ENCODE peak calls at places on chromosome 18, in seven cellular contexts. G, K, R, X, E, H and O are unnamed samples.

GRCh38 chr18:58057291-58057965 is 13.4 kb downstream of the NEDD4L start:
- DNase-seq in E (no peak), X (no peak), R (no peak), H (no peak), G (no peak), K (no peak), O (no peak)

GRCh38 chr18:5455644-5456043 is 88.2 kb downstream of the EPB41L3 start:
- DNase-seq in X (no peak), K (peak; percentile 96), G (no peak), H (no peak), R (no peak), E (no peak), O (no peak)

GRCh38 chr18:52541056-52541455 is 201.1 kb downstream of the DCC start:
- DNase-seq in X (no peak), E (no peak), H (no peak), G (no peak), R (no peak), K (no peak), O (no peak)

GRCh38 chr18:39455300-39455699 is 1889.7 kb upstream of the CELF4 start:
- DNase-seq in K (peak; percentile 66), H (no peak), R (no peak), E (no peak), X (no peak), G (peak; percentile 55), O (peak; percentile 62)

GRCh38 chr18:12031836-12032235 is 50.5 kb downstream of the IMPA2 start:
- DNase-seq in H (peak; percentile 92), R (no peak), X (no peak), G (no peak), E (peak; percentile 90), K (peak; percentile 79), O (no peak)

GRCh38 chr18:75472391-75472790 is 44.9 kb upstream of the SMIM21 start:
- DNase-seq in R (no peak), G (no peak), K (no peak), H (no peak), E (no peak), X (no peak), O (no peak)

GRCh38 chr18:39675358-39675757 is 2109.8 kb upstream of the CELF4 start:
- DNase-seq in K (peak; percentile 59), E (no peak), H (no peak), G (no peak), X (no peak), R (no peak), O (no peak)

GRCh38 chr18:58177886-58178470 is 134.0 kb downstream of the NEDD4L start:
- DNase-seq in X (no peak), H (no peak), E (no peak), K (no peak), G (no peak), R (no peak), O (no peak)

GRCh38 chr18:25230658-25231326 is 121.2 kb downstream of the ZNF521 start:
- DNase-seq in R (no peak), G (no peak), K (peak; percentile 90), E (peak; percentile 82), X (peak; percentile 45), H (peak; percentile 93), O (no peak)

GRCh38 chr18:80191264-80191663 is 56.0 kb downstream of the PARD6G start:
- DNase-seq in R (no peak), E (no peak), H (no peak), G (no peak), X (peak; percentile 19), K (no peak), O (no peak)

GRCh38 chr18:59232309-59233016 is 12.5 kb downstream of the GRP start:
- DNase-seq in H (no peak), R (peak; percentile 80), X (peak; percentile 79), K (no peak), E (no peak), G (peak; percentile 53), O (no peak)

GRCh38 chr18:40035951-40036350 is 1919.1 kb upstream of the PIK3C3 start:
- DNase-seq in H (no peak), X (no peak), K (no peak), E (no peak), R (no peak), G (no peak), O (no peak)

GRCh38 chr18:39655341-39655740 is 2089.7 kb upstream of the CELF4 start:
- DNase-seq in G (peak; percentile 48), H (no peak), X (no peak), R (no peak), E (no peak), K (no peak), O (no peak)

GRCh38 chr18:55763298-55763697 is 175.3 kb upstream of the TCF4 start:
- DNase-seq in R (no peak), K (peak; percentile 85), X (no peak), G (peak; percentile 74), E (no peak), H (no peak), O (no peak)

GRCh38 chr18:58078889-58079573 is 35.0 kb downstream of the NEDD4L start:
- DNase-seq in G (no peak), K (no peak), X (no peak), E (no peak), H (no peak), R (no peak), O (no peak)

GRCh38 chr18:80046011-80046410 is 11.8 kb downstream of the RBFA start:
- DNase-seq in K (no peak), X (no peak), R (no peak), H (no peak), G (no peak), E (no peak), O (no peak)

GRCh38 chr18:21264651-21265050 is 22.6 kb downstream of the GREB1L start:
- DNase-seq in H (no peak), X (no peak), E (no peak), K (no peak), G (no peak), R (peak; percentile 60), O (no peak)

GRCh38 chr18:62768172-62768943 is 53.0 kb downstream of the PHLPP1 start:
- DNase-seq in X (no peak), H (no peak), G (no peak), K (no peak), E (no peak), R (no peak), O (no peak)

GRCh38 chr18:25834061-25834460 is 256.4 kb downstream of the SS18 start:
- DNase-seq in E (no peak), K (no peak), H (no peak), X (no peak), R (no peak), G (no peak), O (no peak)

GRCh38 chr18:62033207-62033606 is 140.4 kb upstream of the RNF152 start:
- DNase-seq in G (no peak), K (no peak), E (no peak), R (no peak), H (no peak), X (no peak), O (no peak)

GRCh38 chr18:6752200-6752873 is 22.8 kb downstream of the ARHGAP28 start:
- DNase-seq in K (peak; percentile 86), G (no peak), X (peak; percentile 92), H (no peak), E (no peak), R (peak; percentile 95), O (no peak)

GRCh38 chr18:59233017-59233410 is 13.1 kb downstream of the GRP start:
- DNase-seq in G (peak; percentile 63), H (no peak), X (no peak), K (no peak), E (no peak), R (no peak), O (no peak)

GRCh38 chr18:69109686-69110085 is 291.0 kb upstream of the DOK6 start:
- DNase-seq in R (no peak), K (peak; percentile 0), X (no peak), H (no peak), E (no peak), G (no peak), O (no peak)

GRCh38 chr18:23528580-23529472 is 25.5 kb downstream of the RMC1 start:
- DNase-seq in K (peak; percentile 26), G (no peak), R (no peak), X (no peak), E (no peak), H (peak; percentile 77), O (no peak)

GRCh38 chr18:26052497-26052896 is 37.9 kb downstream of the SS18 start:
- DNase-seq in H (no peak), E (no peak), R (no peak), X (no peak), G (no peak), K (peak; percentile 6), O (no peak)

GRCh38 chr18:34887881-34888580 is 153.2 kb upstream of the MAPRE2 start:
- DNase-seq in E (no peak), K (no peak), G (no peak), R (no peak), X (no peak), H (no peak), O (no peak)

GRCh38 chr18:33916200-33916599 is 308.5 kb downstream of the NOL4 start:
- DNase-seq in G (no peak), H (no peak), X (peak; percentile 66), E (no peak), K (no peak), R (peak; percentile 54), O (no peak)

GRCh38 chr18:2515908-2516625 is 55.2 kb downstream of the METTL4 start:
- DNase-seq in H (no peak), E (no peak), K (peak; percentile 95), X (no peak), R (no peak), G (peak; percentile 87), O (peak; percentile 72)

GRCh38 chr18:4987452-4988405 is 209.3 kb downstream of the AKAIN1 start:
- DNase-seq in G (no peak), K (no peak), R (peak; percentile 40), E (no peak), X (peak; percentile 73), H (no peak), O (no peak)

GRCh38 chr18:56715121-56715520 is 64.0 kb downstream of the WDR7 start:
- DNase-seq in E (no peak), X (no peak), G (no peak), R (no peak), K (no peak), H (no peak), O (no peak)

GRCh38 chr18:8780227-8780626 is 74.9 kb downstream of the MTCL1 start:
- DNase-seq in R (no peak), H (no peak), K (no peak), E (no peak), G (no peak), X (no peak), O (no peak)
- H3K4me1 ChIP-seq in R (no peaks in the 10 kb centered on the region), H (peaks cover 31% of the 10 kb centered on the region), K (peaks cover 5% of the 10 kb centered on the region), E (peaks cover 5% of the 10 kb centered on the region), G (peaks cover 12% of the 10 kb centered on the region), X (peaks cover 7% of the 10 kb centered on the region), O (no peaks in the 10 kb centered on the region)

GRCh38 chr18:50401334-50401733 is 26.5 kb downstream of the SKA1 start:
- DNase-seq in G (no peak), R (no peak), E (no peak), K (no peak), H (no peak), X (no peak), O (no peak)
- TF ChIP-seq CTCF in G (no peak), R (no peak), E (no peak), K (no peak), H (no peak), X (peak; percentile 56), O (no peak)

GRCh38 chr18:76979906-76980305 is 152.7 kb downstream of the MBP start:
- DNase-seq in X (peak; percentile 30), G (no peak), E (no peak), R (no peak), K (no peak), H (no peak), O (no peak)
- H3K4me1 ChIP-seq in X (no peaks in the 10 kb centered on the region), G (no peaks in the 10 kb centered on the region), E (peaks cover 3% of the 10 kb centered on the region), R (peaks cover 22% of the 10 kb centered on the region), K (no peaks in the 10 kb centered on the region), H (no peaks in the 10 kb centered on the region), O (no peaks in the 10 kb centered on the region)

GRCh38 chr18:73841661-73842060 is 306.0 kb downstream of the FBXO15 start:
- DNase-seq in G (no peak), K (no peak), H (no peak), R (no peak), E (no peak), X (no peak), O (no peak)
- TF ChIP-seq CTCF in G (peak; percentile 53), K (peak; percentile 33), H (no peak), R (no peak), E (no peak), X (peak; percentile 69), O (peak; percentile 17)